ENCODE peak calls at places on chromosomes 3 and 15, in eight cellular contexts. I, L, P, C, K, V, D and Y are unnamed samples.

GRCh38 chr15:33022629-33023028 is 171.9 kb downstream of the FMN1 start:
- DNase-seq in L (peak), D (peak), V (peak), C (peak), K (peak), P (peak), I (peak), Y (peak)

GRCh38 chr3:168531116-168531515 is 435.4 kb upstream of the GOLIM4 start:
- DNase-seq in V (no peak), D (no peak), P (peak), I (no peak), C (no peak), K (no peak), L (no peak), Y (no peak)

GRCh38 chr3:128563439-128563838 is 70.4 kb upstream of the GATA2 start:
- DNase-seq in V (no peak), P (no peak), L (no peak), D (no peak), K (no peak), I (no peak), C (no peak), Y (no peak)

GRCh38 chr3:169618894-169619792 is 44.4 kb downstream of the MECOM start:
- DNase-seq in L (no peak), P (no peak), V (no peak), C (no peak), K (peak), D (no peak), I (no peak), Y (no peak)

GRCh38 chr3:17741621-17742091 is 775 bp downstream of the TBC1D5 start:
- DNase-seq in K (no peak), P (peak), I (no peak), L (peak), V (no peak), C (no peak), D (no peak), Y (no peak)

GRCh38 chr3:126982125-126982521 is 792 bp upstream of the PLXNA1 start:
- DNase-seq in D (no peak), L (peak), P (no peak), I (peak), K (no peak), C (no peak), V (no peak), Y (no peak)

GRCh38 chr15:98440917-98441316 is 207.4 kb upstream of the IGF1R start:
- DNase-seq in V (no peak), K (no peak), I (no peak), P (no peak), L (no peak), C (no peak), D (no peak), Y (peak)

GRCh38 chr15:38002883-38003477 is 68.5 kb downstream of the TMCO5A start:
- DNase-seq in V (peak), C (no peak), L (peak), K (peak), I (peak), P (peak), D (peak), Y (no peak)

GRCh38 chr3:52827866-52828376 is 2.6 kb downstream of the ITIH4 start:
- DNase-seq in I (no peak), L (no peak), V (no peak), P (no peak), C (no peak), K (no peak), D (no peak), Y (no peak)

GRCh38 chr3:16740531-16740930 is 135.3 kb upstream of the DAZL start:
- DNase-seq in K (no peak), L (peak), P (no peak), V (no peak), D (no peak), I (no peak), C (no peak), Y (no peak)

GRCh38 chr3:50165388-50166308 is 10.5 kb downstream of the SEMA3F start:
- DNase-seq in K (no peak), V (peak), C (peak), I (no peak), L (peak), P (no peak), D (peak), Y (no peak)

GRCh38 chr15:80183886-80184285 is 31.1 kb downstream of the FAH start:
- DNase-seq in I (no peak), D (no peak), P (no peak), C (no peak), L (no peak), K (no peak), V (no peak), Y (no peak)
- TF ChIP-seq CTCF in I (peak), D (no peak), P (no peak), C (no peak), L (no peak), K (no peak), V (no peak), Y (peak)

GRCh38 chr3:58013099-58013498 is 4.9 kb downstream of the FLNB start:
- DNase-seq in L (no peak), C (no peak), D (no peak), K (no peak), V (no peak), P (no peak), I (no peak), Y (no peak)

GRCh38 chr3:58015524-58015915 is 7.3 kb downstream of the FLNB start:
- DNase-seq in P (no peak), I (no peak), C (no peak), D (no peak), L (no peak), K (no peak), V (no peak), Y (no peak)

GRCh38 chr3:58012302-58012701 is 4.1 kb downstream of the FLNB start:
- DNase-seq in C (no peak), V (no peak), P (no peak), L (no peak), D (no peak), K (no peak), I (no peak), Y (no peak)

GRCh38 chr3:58011580-58011979 is 3.4 kb downstream of the FLNB start:
- DNase-seq in P (peak), C (no peak), I (no peak), V (no peak), K (no peak), D (no peak), L (no peak), Y (no peak)

DNA sequence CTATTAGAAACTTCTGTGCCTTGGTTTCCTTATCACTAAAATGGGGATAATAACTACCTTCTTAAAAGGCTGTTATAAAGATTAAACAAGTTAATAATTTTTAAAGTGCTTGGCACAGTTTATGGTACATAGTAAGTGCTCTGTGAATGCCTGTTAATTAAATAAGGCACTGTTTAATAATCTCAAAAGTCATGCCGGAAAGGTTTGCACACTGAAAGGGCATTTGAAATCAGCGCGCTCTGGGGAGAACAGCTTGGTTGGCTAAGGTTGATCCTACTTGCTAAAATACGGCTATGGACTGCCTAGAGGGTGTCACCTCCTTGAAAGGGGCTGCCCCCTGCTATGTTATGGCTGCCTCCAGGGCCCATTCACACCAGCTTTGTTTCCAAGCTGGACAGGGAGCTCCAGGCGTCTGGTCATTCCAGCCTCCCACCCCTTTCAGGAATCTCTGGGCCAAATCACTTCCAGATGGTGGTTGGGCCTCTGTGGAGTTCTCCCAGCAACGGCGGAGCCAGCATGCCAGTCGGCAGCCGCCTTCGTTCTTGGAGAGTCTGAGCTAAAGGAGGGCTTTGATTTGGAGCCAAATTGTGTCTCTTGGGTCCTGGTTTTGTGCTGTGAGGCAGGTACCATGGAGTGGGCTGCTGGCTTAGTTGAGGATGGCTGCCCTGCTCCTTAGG is 5.9 kb downstream of the FLNB start:
- DNase-seq in I (peak), K (no peak), P (no peak), C (no peak), D (peak), V (no peak), L (peak), Y (no peak)
- H3K4me3 ChIP-seq in I (no peak), K (no peak), P (no peak), C (no peak), D (peak), V (no peak), L (peak), Y (peak)

GRCh38 chr3:176554791-176555330 is 642.4 kb downstream of the TBL1XR1 start:
- DNase-seq in V (no peak), K (no peak), C (no peak), D (no peak), I (no peak), L (no peak), P (no peak), Y (no peak)

GRCh38 chr3:176554264-176554663 is 643.0 kb downstream of the TBL1XR1 start:
- DNase-seq in C (no peak), P (no peak), I (no peak), K (no peak), L (no peak), V (no peak), D (no peak), Y (no peak)
- H3K27ac ChIP-seq in C (no peak), P (no peak), I (no peak), K (no peak), L (no peak), V (no peak), D (no peak), Y (no peak)

GRCh38 chr3:148408667-148409066 is 289.0 kb upstream of the AGTR1 start:
- DNase-seq in D (no peak), K (no peak), I (no peak), L (no peak), P (no peak), C (no peak), V (no peak), Y (no peak)
- TF ChIP-seq CTCF in D (no peak), K (no peak), I (no peak), L (no peak), P (no peak), C (no peak), V (no peak), Y (no peak)

GRCh38 chr15:101198820-101199219 is 53.0 kb downstream of the CHSY1 start:
- DNase-seq in I (no peak), D (no peak), V (no peak), P (no peak), C (no peak), K (no peak), L (peak), Y (no peak)

GRCh38 chr15:101198031-101198430 is 53.8 kb downstream of the CHSY1 start:
- DNase-seq in P (no peak), C (no peak), L (no peak), K (no peak), D (no peak), I (no peak), V (no peak), Y (no peak)

GRCh38 chr15:101203029-101203428 is 48.8 kb downstream of the CHSY1 start:
- DNase-seq in C (no peak), L (no peak), V (no peak), I (no peak), K (no peak), P (no peak), D (no peak), Y (no peak)

GRCh38 chr15:101201411-101202174 is 50.3 kb downstream of the CHSY1 start:
- DNase-seq in K (peak), D (peak), V (peak), I (peak), L (peak), C (peak), P (no peak), Y (peak)

GRCh38 chr15:101200181-101200580 is 51.7 kb downstream of the CHSY1 start:
- DNase-seq in L (no peak), V (no peak), D (no peak), P (no peak), K (no peak), I (no peak), C (no peak), Y (no peak)
- H3K4me3 ChIP-seq in L (no peak), V (no peak), D (no peak), P (no peak), K (no peak), I (no peak), C (no peak), Y (no peak)

DNA sequence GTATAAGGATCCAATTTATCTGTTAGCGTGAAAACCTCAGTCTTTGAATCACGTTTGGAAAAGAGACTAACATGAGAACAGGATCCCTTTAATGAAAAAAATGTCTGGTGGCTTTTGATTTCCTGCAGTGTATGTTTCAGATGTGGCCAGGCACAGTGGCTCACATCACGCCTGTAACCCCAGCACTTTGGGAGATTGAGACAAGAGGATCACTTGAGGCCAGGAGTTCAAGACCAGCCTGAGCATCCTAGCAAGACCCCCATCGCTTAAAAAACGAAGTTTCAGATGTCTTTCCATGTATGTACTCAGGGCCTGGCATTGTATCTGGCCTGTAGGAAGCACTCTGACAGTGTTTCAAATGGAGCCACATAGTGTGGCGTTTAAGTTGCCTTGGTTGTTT is 169.3 kb downstream of the KLHL25 start:
- DNase-seq in L (no peak), D (no peak), P (no peak), C (no peak), V (no peak), K (no peak), I (no peak), Y (no peak)
- H3K27ac ChIP-seq in L (peak), D (no peak), P (no peak), C (peak), V (peak), K (peak), I (peak), Y (no peak)

GRCh38 chr15:69957175-69957574 is 140.5 kb downstream of the TLE3 start:
- DNase-seq in I (no peak), C (no peak), K (no peak), V (no peak), L (no peak), P (no peak), D (no peak), Y (no peak)
- TF ChIP-seq CTCF in I (no peak), C (no peak), K (no peak), V (no peak), L (no peak), P (no peak), D (no peak), Y (no peak)